ENCODE peak calls at places on chromosome 1, in ten cellular contexts. Y is dorsolateral prefrontal cortex, J is OCI-LY7, N is stomach, K is lower leg skin, H is A549, C is mucosa of descending colon, M is AG04449, T is heart left ventricle, S is choroid plexus epithelial cell. U is an unnamed sample.

GRCh38 chr1:172177849-172178248 is 242.6 kb upstream of the C1orf105 start:
- DNase-seq in Y (no peak), J (no peak), N (no peak), K (no peak), H (no peak), C (no peak), M (no peak), T (no peak), S (no peak), U (no peak)

GRCh38 chr1:94951056-94951455 is 24.1 kb upstream of the CNN3 start:
- DNase-seq in Y (no peak), J (no peak), N (no peak), K (no peak), H (no peak), C (no peak), M (no peak), T (no peak), S (no peak), U (no peak)

GRCh38 chr1:17597651-17598050 is 58.2 kb downstream of the ARHGEF10L start:
- DNase-seq in Y (no peak), J (no peak), N (no peak), K (no peak), H (no peak), C (no peak), M (no peak), T (no peak), S (no peak), U (no peak)

GRCh38 chr1:69082312-69082711 is 485.4 kb upstream of the LRRC7 start:
- DNase-seq in Y (no peak), J (no peak), N (no peak), K (no peak), H (no peak), C (no peak), M (no peak), T (no peak), S (no peak), U (no peak)

GRCh38 chr1:8113257-8114220 is 87.4 kb upstream of the ERRFI1 start:
- DNase-seq in Y (no peak), J (no peak), N (no peak), K (no peak), H (no peak), C (no peak), M (no peak), T (peak), S (peak), U (no peak)

GRCh38 chr1:22883406-22883805 is 89.3 kb downstream of the LACTBL1 start:
- DNase-seq in Y (no peak), J (no peak), N (no peak), K (no peak), H (no peak), C (no peak), M (no peak), T (no peak), S (no peak), U (no peak)

GRCh38 chr1:215887618-215888017 is 320.5 kb downstream of the KCTD3 start:
- DNase-seq in Y (no peak), J (no peak), N (no peak), K (no peak), H (no peak), C (no peak), M (no peak), T (no peak), S (no peak), U (no peak)

GRCh38 chr1:153608742-153609584 is 4.0 kb downstream of the S100A16 start:
- DNase-seq in Y (peak), J (no peak), N (peak), K (peak), H (peak), C (peak), M (no peak), T (peak), S (peak), U (no peak)

GRCh38 chr1:23169727-23170335 is 1.2 kb upstream of the LUZP1 start:
- DNase-seq in Y (peak), J (peak), N (no peak), K (peak), H (no peak), C (peak), M (peak), T (peak), S (peak), U (no peak)

GRCh38 chr1:115669002-115669673 is 27.4 kb downstream of the VANGL1 start:
- DNase-seq in Y (no peak), J (no peak), N (no peak), K (no peak), H (no peak), C (no peak), M (peak), T (no peak), S (peak), U (peak)

GRCh38 chr1:156942576-156942975 is 22.1 kb downstream of the LRRC71 start:
- DNase-seq in Y (no peak), J (no peak), N (no peak), K (no peak), H (no peak), C (no peak), M (no peak), T (no peak), S (no peak), U (no peak)

GRCh38 chr1:168488153-168488552 is 55.6 kb downstream of the XCL2 start:
- DNase-seq in Y (no peak), J (no peak), N (peak), K (no peak), H (no peak), C (no peak), M (no peak), T (peak), S (peak), U (no peak)

GRCh38 chr1:233485809-233486398 is 128.0 kb upstream of the KCNK1 start:
- DNase-seq in Y (no peak), J (no peak), N (no peak), K (no peak), H (no peak), C (no peak), M (no peak), T (no peak), S (no peak), U (no peak)

GRCh38 chr1:63892632-63893395 is 119.0 kb downstream of the ROR1 start:
- DNase-seq in Y (peak), J (peak), N (no peak), K (no peak), H (no peak), C (no peak), M (no peak), T (no peak), S (peak), U (no peak)

GRCh38 chr1:22970096-22970495 is 2.6 kb downstream of the LACTBL1 start:
- DNase-seq in Y (no peak), J (no peak), N (no peak), K (no peak), H (no peak), C (no peak), M (no peak), T (no peak), S (no peak), U (no peak)

GRCh38 chr1:98196012-98196411 is 275.2 kb upstream of the DPYD start:
- DNase-seq in Y (no peak), J (no peak), N (no peak), K (no peak), H (no peak), C (no peak), M (no peak), T (no peak), S (no peak), U (no peak)

GRCh38 chr1:199178646-199179045 is 539.8 kb downstream of the PTPRC start:
- DNase-seq in Y (no peak), J (no peak), N (no peak), K (no peak), H (no peak), C (no peak), M (no peak), T (no peak), S (no peak), U (no peak)

GRCh38 chr1:65221638-65222421 is 73.8 kb downstream of the AK4 start:
- DNase-seq in Y (no peak), J (no peak), N (no peak), K (no peak), H (no peak), C (no peak), M (no peak), T (no peak), S (no peak), U (no peak)

GRCh38 chr1:77290576-77290975 is 8.8 kb downstream of the AK5 start:
- DNase-seq in Y (no peak), J (no peak), N (no peak), K (no peak), H (no peak), C (no peak), M (no peak), T (no peak), S (no peak), U (no peak)

GRCh38 chr1:202643397-202644218 is 66.6 kb downstream of the SYT2 start:
- DNase-seq in Y (no peak), J (no peak), N (no peak), K (no peak), H (no peak), C (peak), M (no peak), T (no peak), S (no peak), U (no peak)

GRCh38 chr1:39902121-39902807 is 547 bp upstream of the MYCL start:
- DNase-seq in Y (peak), J (peak), N (peak), K (peak), H (peak), C (peak), M (no peak), T (peak), S (no peak), U (no peak)

GRCh38 chr1:19113362-19114092 is 96.5 kb downstream of the UBR4 start:
- DNase-seq in Y (no peak), J (peak), N (no peak), K (no peak), H (peak), C (peak), M (no peak), T (no peak), S (peak), U (no peak)

GRCh38 chr1:111618081-111618480 is 1.5 kb upstream of the RAP1A start:
- DNase-seq in Y (no peak), J (no peak), N (no peak), K (no peak), H (no peak), C (no peak), M (no peak), T (no peak), S (no peak), U (no peak)

GRCh38 chr1:109454497-109455133 is 11.7 kb upstream of the SYPL2 start:
- DNase-seq in Y (no peak), J (peak), N (no peak), K (no peak), H (no peak), C (no peak), M (no peak), T (no peak), S (no peak), U (no peak)

GRCh38 chr1:218665216-218665615 is 320.1 kb downstream of the TGFB2 start:
- DNase-seq in Y (peak), J (no peak), N (no peak), K (peak), H (peak), C (no peak), M (no peak), T (peak), S (peak), U (no peak)

GRCh38 chr1:231512147-231512698 is 16.2 kb upstream of the TSNAX start:
- DNase-seq in Y (no peak), J (no peak), N (no peak), K (no peak), H (peak), C (no peak), M (peak), T (no peak), S (peak), U (no peak)

GRCh38 chr1:52651904-52652303 is 18.9 kb downstream of the SHISAL2A start:
- DNase-seq in Y (no peak), J (no peak), N (no peak), K (no peak), H (no peak), C (no peak), M (no peak), T (no peak), S (no peak), U (no peak)

GRCh38 chr1:72623299-72623708 is 341.0 kb upstream of the NEGR1 start:
- DNase-seq in Y (no peak), J (peak), N (no peak), K (no peak), H (no peak), C (no peak), M (peak), T (no peak), S (peak), U (peak)

GRCh38 chr1:21687081-21687529 is 17.9 kb upstream of the RAP1GAP start:
- DNase-seq in Y (no peak), J (no peak), N (no peak), K (no peak), H (no peak), C (no peak), M (no peak), T (no peak), S (no peak), U (no peak)

GRCh38 chr1:2233468-2233867 is 5.3 kb downstream of the SKI start:
- DNase-seq in Y (no peak), J (no peak), N (no peak), K (no peak), H (no peak), C (peak), M (no peak), T (no peak), S (peak), U (no peak)
- H3K4me3 ChIP-seq in Y (peak), J (no peak), N (peak), K (no peak), H (peak), C (no peak), M (peak), T (peak), S (peak), U (peak)

DNA sequence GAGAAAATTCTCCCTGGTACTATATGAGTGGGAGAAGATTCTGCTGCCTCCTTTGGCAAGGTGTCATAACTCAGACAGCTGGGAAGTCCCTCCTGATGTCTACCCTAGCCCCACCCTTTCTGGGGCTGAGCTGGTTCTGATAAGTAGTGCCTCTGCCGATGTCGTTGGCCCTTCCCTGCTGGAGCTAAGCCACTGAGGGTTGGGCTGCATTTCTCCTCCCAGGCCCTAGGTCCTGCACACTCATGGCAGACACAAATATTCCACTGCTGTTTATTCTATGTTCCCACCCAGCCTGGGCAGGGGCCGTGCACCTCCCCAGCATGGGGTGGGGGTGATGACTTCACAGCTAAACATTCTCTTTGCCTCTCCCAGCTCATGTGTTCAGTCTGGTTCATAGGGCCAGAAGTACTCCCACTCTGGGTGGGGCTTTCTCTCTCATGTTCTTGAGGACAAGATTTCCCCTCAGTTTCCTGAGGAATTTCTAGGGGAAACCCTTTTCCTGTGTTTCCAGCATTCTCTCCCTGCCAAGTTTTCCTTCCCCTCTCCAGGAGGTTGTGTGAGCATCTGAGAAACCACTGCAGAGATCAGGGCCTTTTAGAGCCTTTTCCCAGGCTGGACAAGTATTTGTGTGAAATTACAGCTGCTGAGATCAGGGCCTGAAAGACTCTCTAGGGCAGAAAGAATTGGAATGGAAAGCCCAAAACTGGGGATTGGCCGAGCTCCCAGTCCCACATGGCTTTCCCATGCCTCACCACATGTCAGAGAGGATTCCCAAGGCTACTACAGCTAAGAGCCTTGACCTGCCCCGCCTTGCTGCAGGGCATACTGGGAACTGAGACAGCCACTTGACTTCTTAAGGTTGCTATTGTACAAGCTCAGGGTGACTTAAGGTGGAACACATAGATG is 66.2 kb downstream of the ATP2B4 start:
- DNase-seq in Y (no peak), J (no peak), N (peak), K (peak), H (peak), C (peak), M (peak), T (peak), S (peak), U (peak)
- TF ChIP-seq CTCF in Y (no peak), J (no peak), N (no peak), K (no peak), H (no peak), C (no peak), M (no peak), T (peak), S (peak), U (no peak)

GRCh38 chr1:170533331-170533730 is 1.4 kb downstream of the GORAB start:
- DNase-seq in Y (no peak), J (no peak), N (no peak), K (no peak), H (no peak), C (no peak), M (no peak), T (no peak), S (peak), U (no peak)
- H3K4me3 ChIP-seq in Y (no peak), J (peak), N (peak), K (no peak), H (peak), C (no peak), M (peak), T (peak), S (peak), U (peak)

GRCh38 chr1:235632538-235633219 is 16.9 kb downstream of the GNG4 start:
- DNase-seq in Y (no peak), J (no peak), N (no peak), K (no peak), H (no peak), C (no peak), M (no peak), T (no peak), S (peak), U (no peak)
- TF ChIP-seq CTCF in Y (no peak), J (no peak), N (no peak), K (no peak), H (no peak), C (no peak), M (no peak), T (no peak), S (no peak), U (no peak)

DNA sequence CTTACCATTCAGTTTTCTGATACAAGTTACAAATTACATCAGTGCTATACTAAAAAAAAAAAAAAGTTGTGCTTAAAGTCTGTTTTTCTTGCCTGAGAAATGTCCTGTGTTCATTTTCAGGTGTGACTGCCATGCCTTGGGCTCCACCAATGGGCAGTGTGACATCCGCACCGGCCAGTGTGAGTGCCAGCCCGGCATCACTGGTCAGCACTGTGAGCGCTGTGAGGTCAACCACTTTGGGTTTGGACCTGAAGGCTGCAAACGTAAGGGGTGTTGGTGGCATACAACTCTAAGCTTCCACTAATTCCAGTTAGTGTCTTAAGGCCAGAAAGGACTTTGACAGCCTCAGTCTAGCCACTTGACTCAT is 60.1 kb upstream of the LAMC2 start:
- DNase-seq in Y (no peak), J (no peak), N (no peak), K (no peak), H (no peak), C (no peak), M (no peak), T (no peak), S (no peak), U (no peak)
- H3K4me3 ChIP-seq in Y (no peak), J (no peak), N (no peak), K (no peak), H (no peak), C (no peak), M (no peak), T (no peak), S (no peak), U (no peak)